ENCODE peak calls at places on chromosomes 3 and 15, in nine cellular contexts. One of them, this sample, is unnamed.
A peak's percentile ranks its signal among the peaks of the same experiment; 100 is the strongest.

GRCh38 chr3:42605550-42606173 is 5.2 kb downstream of the NKTR start:
- DNase-seq in ovary: no peak
- DNase-seq in endodermal cell: no peak
- DNase-seq in OCI-LY7: no peak
- DNase-seq in GM23248: peak; percentile 41
- DNase-seq in small intestine: peak; percentile 25
- DNase-seq in neural progenitor cell: peak; percentile 6
- DNase-seq in adrenal gland: peak; percentile 69
- DNase-seq in fibroblast of lung: no peak
- DNase-seq in this sample: no peak

GRCh38 chr3:170724599-170724998 is 138.7 kb upstream of the SLC7A14 start:
- DNase-seq in ovary: peak; percentile 44
- DNase-seq in endodermal cell: no peak
- DNase-seq in OCI-LY7: no peak
- DNase-seq in GM23248: peak; percentile 93
- DNase-seq in small intestine: no peak
- DNase-seq in neural progenitor cell: no peak
- DNase-seq in adrenal gland: no peak
- DNase-seq in fibroblast of lung: peak; percentile 80
- DNase-seq in this sample: no peak

GRCh38 chr15:29821416-29822099 is 710 bp downstream of the TJP1 start:
- DNase-seq in ovary: peak; percentile 69
- DNase-seq in endodermal cell: peak; percentile 93
- DNase-seq in OCI-LY7: no peak
- DNase-seq in GM23248: peak; percentile 93
- DNase-seq in small intestine: peak; percentile 89
- DNase-seq in neural progenitor cell: peak; percentile 87
- DNase-seq in adrenal gland: peak; percentile 82
- DNase-seq in fibroblast of lung: peak; percentile 79
- DNase-seq in this sample: peak; percentile 77

GRCh38 chr3:14976317-14976716 is 28.9 kb downstream of the NR2C2 start:
- DNase-seq in ovary: no peak
- DNase-seq in endodermal cell: no peak
- DNase-seq in OCI-LY7: no peak
- DNase-seq in GM23248: no peak
- DNase-seq in small intestine: no peak
- DNase-seq in neural progenitor cell: peak; percentile 27
- DNase-seq in adrenal gland: no peak
- DNase-seq in fibroblast of lung: no peak
- DNase-seq in this sample: no peak

GRCh38 chr3:152199069-152199838 is 69.5 kb upstream of the MBNL1 start:
- DNase-seq in ovary: no peak
- DNase-seq in endodermal cell: no peak
- DNase-seq in OCI-LY7: peak; percentile 45
- DNase-seq in GM23248: no peak
- DNase-seq in small intestine: no peak
- DNase-seq in neural progenitor cell: no peak
- DNase-seq in adrenal gland: no peak
- DNase-seq in fibroblast of lung: no peak
- DNase-seq in this sample: no peak

GRCh38 chr15:80846416-80846815 is 67.2 kb downstream of the CEMIP start:
- DNase-seq in ovary: no peak
- DNase-seq in endodermal cell: no peak
- DNase-seq in OCI-LY7: no peak
- DNase-seq in GM23248: peak; percentile 48
- DNase-seq in small intestine: no peak
- DNase-seq in neural progenitor cell: no peak
- DNase-seq in adrenal gland: no peak
- DNase-seq in fibroblast of lung: no peak
- DNase-seq in this sample: no peak

GRCh38 chr3:105793040-105793439 is 75.8 kb downstream of the CBLB start:
- DNase-seq in ovary: no peak
- DNase-seq in endodermal cell: no peak
- DNase-seq in OCI-LY7: no peak
- DNase-seq in GM23248: no peak
- DNase-seq in small intestine: no peak
- DNase-seq in neural progenitor cell: peak; percentile 7
- DNase-seq in adrenal gland: no peak
- DNase-seq in fibroblast of lung: no peak
- DNase-seq in this sample: no peak

GRCh38 chr3:153061938-153062528 is 100.0 kb upstream of the RAP2B start:
- DNase-seq in ovary: no peak
- DNase-seq in endodermal cell: peak; percentile 61
- DNase-seq in OCI-LY7: no peak
- DNase-seq in GM23248: no peak
- DNase-seq in small intestine: no peak
- DNase-seq in neural progenitor cell: no peak
- DNase-seq in adrenal gland: no peak
- DNase-seq in fibroblast of lung: no peak
- DNase-seq in this sample: no peak

GRCh38 chr3:113212155-113212844 is 943 bp downstream of the BOC start:
- DNase-seq in ovary: peak; percentile 57
- DNase-seq in endodermal cell: peak; percentile 78
- DNase-seq in OCI-LY7: no peak
- DNase-seq in GM23248: peak; percentile 69
- DNase-seq in small intestine: no peak
- DNase-seq in neural progenitor cell: peak; percentile 46
- DNase-seq in adrenal gland: no peak
- DNase-seq in fibroblast of lung: peak; percentile 29
- DNase-seq in this sample: no peak

GRCh38 chr3:149299938-149300791 is 33.3 kb downstream of the TM4SF18 start:
- DNase-seq in ovary: no peak
- DNase-seq in endodermal cell: no peak
- DNase-seq in OCI-LY7: no peak
- DNase-seq in GM23248: peak; percentile 94
- DNase-seq in small intestine: peak; percentile 91
- DNase-seq in neural progenitor cell: no peak
- DNase-seq in adrenal gland: peak; percentile 68
- DNase-seq in fibroblast of lung: peak; percentile 97
- DNase-seq in this sample: peak; percentile 61

GRCh38 chr15:67947254-67948039 is 106.7 kb upstream of the PIAS1 start:
- DNase-seq in ovary: no peak
- DNase-seq in endodermal cell: no peak
- DNase-seq in OCI-LY7: no peak
- DNase-seq in GM23248: no peak
- DNase-seq in small intestine: no peak
- DNase-seq in neural progenitor cell: no peak
- DNase-seq in adrenal gland: no peak
- DNase-seq in fibroblast of lung: no peak
- DNase-seq in this sample: no peak
- H3K4me3 ChIP-seq in ovary: no peak overlapping the region
- H3K4me3 ChIP-seq in endodermal cell: no peak overlapping the region
- H3K4me3 ChIP-seq in OCI-LY7: no peak overlapping the region
- H3K4me3 ChIP-seq in GM23248: no peak overlapping the region
- H3K4me3 ChIP-seq in small intestine: no peak overlapping the region
- H3K4me3 ChIP-seq in neural progenitor cell: no peak overlapping the region
- H3K4me3 ChIP-seq in adrenal gland: no peak overlapping the region
- H3K4me3 ChIP-seq in fibroblast of lung: no peak overlapping the region
- H3K4me3 ChIP-seq in this sample: no peak overlapping the region

DNA sequence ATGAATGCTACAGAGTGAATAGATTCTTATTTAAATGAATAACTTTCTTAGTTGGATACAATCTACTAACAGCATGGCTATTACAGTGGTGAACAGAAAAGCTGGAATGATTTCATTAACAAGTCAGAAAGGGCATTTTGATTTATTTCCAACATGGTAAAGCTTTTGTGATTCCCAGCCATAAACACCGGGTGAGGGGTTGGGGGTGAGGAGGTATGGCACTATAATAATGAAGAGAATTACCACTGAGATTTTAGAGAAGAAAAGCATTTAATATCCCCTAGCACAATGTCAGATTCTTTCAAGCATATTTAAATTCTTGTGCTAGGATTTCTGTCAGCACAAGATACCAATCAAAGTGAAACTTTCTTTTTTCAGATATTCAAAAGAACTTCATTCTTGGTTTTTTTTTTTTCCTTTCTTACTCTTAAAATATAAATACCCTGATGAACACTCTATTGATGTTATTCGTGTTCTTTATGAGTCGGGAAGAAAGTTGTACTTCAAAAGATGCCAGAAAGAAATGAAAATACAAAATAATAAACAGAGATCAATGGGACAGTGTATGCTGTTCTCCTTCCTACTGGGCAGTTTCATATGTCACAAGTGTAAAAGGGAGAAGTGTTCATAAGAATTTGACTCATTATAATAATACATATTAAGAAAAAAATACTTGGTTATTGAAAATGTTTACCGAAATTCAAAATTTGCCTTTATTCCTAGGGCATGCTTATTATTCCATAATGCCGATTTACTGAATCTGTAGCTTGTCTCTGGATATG is 522.8 kb downstream of the CADM2 start:
- DNase-seq in ovary: no peak
- DNase-seq in endodermal cell: no peak
- DNase-seq in OCI-LY7: no peak
- DNase-seq in GM23248: no peak
- DNase-seq in small intestine: no peak
- DNase-seq in neural progenitor cell: no peak
- DNase-seq in adrenal gland: no peak
- DNase-seq in fibroblast of lung: no peak
- DNase-seq in this sample: no peak
- H3K4me1 ChIP-seq in ovary: no peaks in the 10 kb centered on the region
- H3K4me1 ChIP-seq in endodermal cell: no peaks in the 10 kb centered on the region
- H3K4me1 ChIP-seq in OCI-LY7: no peaks in the 10 kb centered on the region
- H3K4me1 ChIP-seq in GM23248: no peaks in the 10 kb centered on the region
- H3K4me1 ChIP-seq in small intestine: no peaks in the 10 kb centered on the region
- H3K4me1 ChIP-seq in neural progenitor cell: no peaks in the 10 kb centered on the region
- H3K4me1 ChIP-seq in adrenal gland: peaks cover 4% of the 10 kb centered on the region
- H3K4me1 ChIP-seq in fibroblast of lung: no peaks in the 10 kb centered on the region
- H3K4me1 ChIP-seq in this sample: no peaks in the 10 kb centered on the region

GRCh38 chr3:187025254-187025655 is 94.9 kb downstream of the ST6GAL1 start:
- DNase-seq in ovary: no peak
- DNase-seq in endodermal cell: peak; percentile 43
- DNase-seq in OCI-LY7: peak; percentile 71
- DNase-seq in GM23248: no peak
- DNase-seq in small intestine: no peak
- DNase-seq in neural progenitor cell: no peak
- DNase-seq in adrenal gland: no peak
- DNase-seq in fibroblast of lung: no peak
- DNase-seq in this sample: no peak

GRCh38 chr3:187025656-187026320 is 95.5 kb downstream of the ST6GAL1 start:
- DNase-seq in ovary: no peak
- DNase-seq in endodermal cell: peak; percentile 61
- DNase-seq in OCI-LY7: peak; percentile 89
- DNase-seq in GM23248: no peak
- DNase-seq in small intestine: no peak
- DNase-seq in neural progenitor cell: no peak
- DNase-seq in adrenal gland: no peak
- DNase-seq in fibroblast of lung: no peak
- DNase-seq in this sample: no peak

GRCh38 chr3:187022403-187023029 is 92.2 kb downstream of the ST6GAL1 start:
- DNase-seq in ovary: no peak
- DNase-seq in endodermal cell: peak; percentile 43
- DNase-seq in OCI-LY7: no peak
- DNase-seq in GM23248: no peak
- DNase-seq in small intestine: no peak
- DNase-seq in neural progenitor cell: no peak
- DNase-seq in adrenal gland: no peak
- DNase-seq in fibroblast of lung: no peak
- DNase-seq in this sample: no peak

GRCh38 chr3:187026321-187026678 is 96.0 kb downstream of the ST6GAL1 start:
- DNase-seq in ovary: no peak
- DNase-seq in endodermal cell: no peak
- DNase-seq in OCI-LY7: no peak
- DNase-seq in GM23248: no peak
- DNase-seq in small intestine: peak; percentile 59
- DNase-seq in neural progenitor cell: no peak
- DNase-seq in adrenal gland: no peak
- DNase-seq in fibroblast of lung: no peak
- DNase-seq in this sample: no peak

DNA sequence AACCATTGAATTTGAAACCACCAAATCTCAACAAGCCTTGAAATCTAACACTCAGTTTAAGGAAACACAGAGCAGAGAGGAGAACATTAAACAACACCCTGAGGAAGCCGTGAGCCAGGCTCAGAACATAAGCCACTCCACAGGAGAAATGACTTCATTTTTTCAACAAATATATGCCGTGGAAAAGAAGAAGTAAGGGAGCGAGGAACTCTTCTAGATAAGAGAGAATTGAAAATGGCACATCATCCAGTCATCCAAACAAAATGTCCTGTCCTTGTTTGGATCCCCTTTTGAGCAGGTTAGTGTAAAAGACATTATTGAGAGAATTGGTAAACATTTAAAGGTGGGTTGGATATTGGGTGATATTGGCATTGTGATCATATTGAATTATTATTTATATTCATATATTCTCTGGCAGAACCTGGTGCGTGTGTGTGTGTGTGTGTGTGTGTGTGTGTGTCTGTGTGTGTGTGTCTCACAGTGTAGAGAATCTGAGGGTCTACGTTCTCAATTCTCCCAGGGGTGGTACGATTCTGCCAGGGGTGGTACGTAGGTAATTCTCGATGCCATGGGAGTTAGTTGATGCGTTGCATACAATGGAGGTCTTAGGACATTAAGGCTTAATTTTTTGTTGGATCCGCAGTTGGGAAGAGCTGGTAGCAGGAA is 94.4 kb downstream of the ST6GAL1 start:
- DNase-seq in ovary: no peak
- DNase-seq in endodermal cell: no peak
- DNase-seq in OCI-LY7: no peak
- DNase-seq in GM23248: no peak
- DNase-seq in small intestine: no peak
- DNase-seq in neural progenitor cell: no peak
- DNase-seq in adrenal gland: no peak
- DNase-seq in fibroblast of lung: no peak
- DNase-seq in this sample: no peak
- H3K4me3 ChIP-seq in ovary: no peak overlapping the region
- H3K4me3 ChIP-seq in endodermal cell: no peak overlapping the region
- H3K4me3 ChIP-seq in OCI-LY7: peak overlapping the region; percentile 94
- H3K4me3 ChIP-seq in GM23248: no peak overlapping the region
- H3K4me3 ChIP-seq in small intestine: no peak overlapping the region
- H3K4me3 ChIP-seq in neural progenitor cell: no peak overlapping the region
- H3K4me3 ChIP-seq in adrenal gland: no peak overlapping the region
- H3K4me3 ChIP-seq in fibroblast of lung: no peak overlapping the region
- H3K4me3 ChIP-seq in this sample: no peak overlapping the region

GRCh38 chr15:55221090-55222011 is 24.6 kb upstream of the RSL24D1 start:
- DNase-seq in ovary: no peak
- DNase-seq in endodermal cell: no peak
- DNase-seq in OCI-LY7: peak; percentile 51
- DNase-seq in GM23248: peak; percentile 95
- DNase-seq in small intestine: peak; percentile 9
- DNase-seq in neural progenitor cell: no peak
- DNase-seq in adrenal gland: no peak
- DNase-seq in fibroblast of lung: peak; percentile 97
- DNase-seq in this sample: no peak

GRCh38 chr15:55222588-55222987 is 25.8 kb upstream of the RSL24D1 start:
- DNase-seq in ovary: no peak
- DNase-seq in endodermal cell: no peak
- DNase-seq in OCI-LY7: peak; percentile 61
- DNase-seq in GM23248: no peak
- DNase-seq in small intestine: peak; percentile 20
- DNase-seq in neural progenitor cell: no peak
- DNase-seq in adrenal gland: no peak
- DNase-seq in fibroblast of lung: no peak
- DNase-seq in this sample: no peak

GRCh38 chr15:55230051-55230670 is 33.4 kb upstream of the RSL24D1 start:
- DNase-seq in ovary: no peak
- DNase-seq in endodermal cell: no peak
- DNase-seq in OCI-LY7: no peak
- DNase-seq in GM23248: peak; percentile 42
- DNase-seq in small intestine: no peak
- DNase-seq in neural progenitor cell: no peak
- DNase-seq in adrenal gland: no peak
- DNase-seq in fibroblast of lung: peak; percentile 24
- DNase-seq in this sample: no peak

GRCh38 chr15:55226127-55226526 is 29.4 kb upstream of the RSL24D1 start:
- DNase-seq in ovary: no peak
- DNase-seq in endodermal cell: no peak
- DNase-seq in OCI-LY7: no peak
- DNase-seq in GM23248: peak; percentile 17
- DNase-seq in small intestine: no peak
- DNase-seq in neural progenitor cell: no peak
- DNase-seq in adrenal gland: no peak
- DNase-seq in fibroblast of lung: no peak
- DNase-seq in this sample: no peak

GRCh38 chr15:55224892-55225291 is 28.2 kb upstream of the RSL24D1 start:
- DNase-seq in ovary: no peak
- DNase-seq in endodermal cell: no peak
- DNase-seq in OCI-LY7: no peak
- DNase-seq in GM23248: no peak
- DNase-seq in small intestine: peak; percentile 71
- DNase-seq in neural progenitor cell: no peak
- DNase-seq in adrenal gland: no peak
- DNase-seq in fibroblast of lung: no peak
- DNase-seq in this sample: no peak
- H3K4me1 ChIP-seq in ovary: no peaks in the 10 kb centered on the region
- H3K4me1 ChIP-seq in endodermal cell: no peaks in the 10 kb centered on the region
- H3K4me1 ChIP-seq in OCI-LY7: peaks cover 26% of the 10 kb centered on the region
- H3K4me1 ChIP-seq in GM23248: peaks cover 16% of the 10 kb centered on the region
- H3K4me1 ChIP-seq in small intestine: peaks cover 5% of the 10 kb centered on the region
- H3K4me1 ChIP-seq in neural progenitor cell: no peaks in the 10 kb centered on the region
- H3K4me1 ChIP-seq in adrenal gland: no peaks in the 10 kb centered on the region
- H3K4me1 ChIP-seq in fibroblast of lung: peaks cover 10% of the 10 kb centered on the region
- H3K4me1 ChIP-seq in this sample: no peaks in the 10 kb centered on the region